ENCODE peak calls at places on chromosomes 16 and 17, in six cellular contexts. O, X, H, K, R and S are unnamed samples.

GRCh38 chr16:84897911-84898377 is 78.2 kb downstream of the CRISPLD2 start:
- DNase-seq in H (no peak), R (no peak), K (no peak), O (no peak), X (no peak), S (no peak)

GRCh38 chr17:61833536-61834203 is 29.7 kb downstream of the BRIP1 start:
- DNase-seq in R (no peak), O (no peak), K (no peak), H (no peak), X (no peak), S (peak; percentile 68)

GRCh38 chr17:3794890-3795757 is 5.9 kb downstream of the ITGAE start:
- DNase-seq in H (no peak), X (no peak), K (no peak), O (no peak), R (peak; percentile 27), S (peak; percentile 16)

GRCh38 chr17:10224592-10225195 is 26.3 kb upstream of the GAS7 start:
- DNase-seq in H (no peak), R (no peak), K (no peak), O (no peak), X (no peak), S (no peak)

GRCh38 chr16:71771571-71771970 is 37.1 kb downstream of the AP1G1 start:
- DNase-seq in X (no peak), O (no peak), K (no peak), R (no peak), H (no peak), S (no peak)

GRCh38 chr16:14186007-14186953 is 115.2 kb downstream of the MRTFB start:
- DNase-seq in K (no peak), X (no peak), R (no peak), O (peak; percentile 27), H (peak; percentile 31), S (peak; percentile 84)

GRCh38 chr16:19844945-19845641 is 39.6 kb downstream of the GPRC5B start:
- DNase-seq in R (no peak), X (no peak), O (no peak), K (no peak), H (no peak), S (peak; percentile 75)

GRCh38 chr17:45914036-45914717 is 19.8 kb downstream of the MAPT start:
- DNase-seq in H (no peak), X (no peak), K (no peak), R (no peak), O (no peak), S (peak; percentile 14)

GRCh38 chr17:53655591-53655990 is 167.1 kb upstream of the KIF2B start:
- DNase-seq in X (no peak), O (no peak), R (no peak), K (no peak), H (no peak), S (no peak)

GRCh38 chr17:64339516-64340475 is 50.9 kb downstream of the PECAM1 start:
- DNase-seq in O (no peak), K (no peak), X (no peak), R (no peak), H (no peak), S (no peak)

GRCh38 chr17:9183297-9183696 is 162.0 kb downstream of the NTN1 start:
- DNase-seq in K (no peak), X (no peak), O (no peak), R (no peak), H (no peak), S (no peak)

GRCh38 chr17:34398990-34399389 is 36.0 kb upstream of the CCL1 start:
- DNase-seq in K (no peak), X (no peak), R (no peak), H (no peak), O (no peak), S (no peak)

GRCh38 chr16:89395150-89396142 is 94.9 kb downstream of the ANKRD11 start:
- DNase-seq in O (peak; percentile 79), K (peak; percentile 94), X (no peak), H (peak; percentile 87), R (no peak), S (peak; percentile 98)

DNA sequence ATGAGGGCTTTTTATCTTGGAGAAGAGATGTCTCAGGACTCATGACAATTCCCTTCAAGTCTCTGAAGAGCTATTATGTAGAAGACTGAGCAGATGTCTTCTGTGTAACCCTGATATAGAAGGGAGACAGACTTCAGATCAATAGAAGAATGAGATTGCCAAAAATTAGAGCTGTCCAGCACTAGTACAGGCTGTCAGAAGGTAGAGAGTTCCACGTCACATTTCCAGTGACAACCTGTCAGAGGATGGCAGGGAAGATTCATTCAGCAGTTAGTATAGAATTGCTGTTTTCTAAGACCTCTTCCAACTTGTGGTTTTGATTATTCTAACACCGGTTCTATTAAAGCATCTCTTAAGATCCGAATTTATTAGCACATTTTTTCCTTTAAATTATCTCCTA is 520.6 kb downstream of the RBFOX1 start:
- DNase-seq in X (no peak), H (no peak), R (no peak), K (no peak), O (no peak), S (no peak)
- H3K4me3 ChIP-seq in X (no peak overlapping the region), H (no peak overlapping the region), R (no peak overlapping the region), K (no peak overlapping the region), O (no peak overlapping the region), S (no peak overlapping the region)

GRCh38 chr17:51441431-51441830 is 181.1 kb downstream of the UTP18 start:
- DNase-seq in O (no peak), R (no peak), X (no peak), K (no peak), H (no peak), S (no peak)
- H3K9me3 ChIP-seq in O (no peaks in the 10 kb centered on the region), R (no peaks in the 10 kb centered on the region), X (no peaks in the 10 kb centered on the region), K (no peaks in the 10 kb centered on the region), H (no peaks in the 10 kb centered on the region), S (no peaks in the 10 kb centered on the region)

GRCh38 chr17:83204230-83204725 is 124.9 kb downstream of the METRNL start:
- DNase-seq in O (no peak), H (no peak), K (no peak), R (no peak), X (no peak), S (no peak)
- H3K4me1 ChIP-seq in O (peaks cover 45% of the 10 kb centered on the region), H (peaks cover 49% of the 10 kb centered on the region), K (no peaks in the 10 kb centered on the region), R (peaks cover 20% of the 10 kb centered on the region), X (peaks cover 7% of the 10 kb centered on the region), S (peaks cover 42% of the 10 kb centered on the region)

DNA sequence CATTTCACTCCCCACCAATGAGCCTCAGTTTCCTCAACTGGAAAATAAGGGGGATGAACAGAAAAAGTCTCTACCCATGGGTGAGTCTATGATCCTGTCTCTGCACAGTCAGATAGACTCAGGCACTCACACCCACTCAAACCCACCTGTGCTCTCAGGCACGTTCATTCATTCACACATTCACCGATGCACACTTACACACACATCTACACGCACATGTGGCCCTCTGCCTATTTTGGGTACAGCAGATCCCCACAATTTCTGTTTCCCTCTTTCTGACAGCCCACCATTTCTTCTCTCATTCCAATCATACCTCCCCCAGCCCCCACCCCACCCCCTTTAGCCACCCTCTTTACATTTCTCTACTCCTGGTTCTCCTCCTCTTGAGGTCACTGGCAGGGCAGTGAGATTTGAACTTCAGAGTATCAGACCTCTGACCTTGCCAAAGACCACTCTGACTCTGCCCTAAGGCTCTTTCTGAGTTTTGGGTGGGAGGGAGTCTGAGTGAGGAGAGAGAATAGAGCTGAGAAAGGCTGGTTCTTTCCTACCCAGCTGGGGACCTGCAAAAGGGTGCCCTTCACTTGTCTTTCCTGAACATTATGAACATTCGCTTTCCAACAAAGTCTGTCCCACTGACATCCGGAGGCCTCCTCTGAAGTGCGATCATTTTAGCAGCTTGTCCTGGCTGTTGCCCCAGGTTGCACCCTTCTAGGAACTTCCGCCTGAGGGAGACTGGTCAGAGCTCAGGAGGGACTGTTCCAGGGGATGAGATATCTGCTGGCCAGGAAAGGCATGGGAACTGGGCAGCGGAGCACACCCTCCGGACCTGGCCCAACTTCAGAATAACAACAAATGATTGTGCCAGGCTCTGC is 10.1 kb upstream of the COL1A1 start:
- DNase-seq in R (no peak), X (no peak), O (no peak), K (peak; percentile 24), H (no peak), S (peak; percentile 32)
- H3K4me3 ChIP-seq in R (no peak overlapping the region), X (no peak overlapping the region), O (no peak overlapping the region), K (no peak overlapping the region), H (no peak overlapping the region), S (peak overlapping the region; percentile 74)

GRCh38 chr16:10356870-10357842 is 28.7 kb upstream of the ATF7IP2 start:
- DNase-seq in X (no peak), K (no peak), R (no peak), O (no peak), H (no peak), S (no peak)

GRCh38 chr16:10367616-10368188 is 18.2 kb upstream of the ATF7IP2 start:
- DNase-seq in R (no peak), H (no peak), K (no peak), X (no peak), O (no peak), S (no peak)

DNA sequence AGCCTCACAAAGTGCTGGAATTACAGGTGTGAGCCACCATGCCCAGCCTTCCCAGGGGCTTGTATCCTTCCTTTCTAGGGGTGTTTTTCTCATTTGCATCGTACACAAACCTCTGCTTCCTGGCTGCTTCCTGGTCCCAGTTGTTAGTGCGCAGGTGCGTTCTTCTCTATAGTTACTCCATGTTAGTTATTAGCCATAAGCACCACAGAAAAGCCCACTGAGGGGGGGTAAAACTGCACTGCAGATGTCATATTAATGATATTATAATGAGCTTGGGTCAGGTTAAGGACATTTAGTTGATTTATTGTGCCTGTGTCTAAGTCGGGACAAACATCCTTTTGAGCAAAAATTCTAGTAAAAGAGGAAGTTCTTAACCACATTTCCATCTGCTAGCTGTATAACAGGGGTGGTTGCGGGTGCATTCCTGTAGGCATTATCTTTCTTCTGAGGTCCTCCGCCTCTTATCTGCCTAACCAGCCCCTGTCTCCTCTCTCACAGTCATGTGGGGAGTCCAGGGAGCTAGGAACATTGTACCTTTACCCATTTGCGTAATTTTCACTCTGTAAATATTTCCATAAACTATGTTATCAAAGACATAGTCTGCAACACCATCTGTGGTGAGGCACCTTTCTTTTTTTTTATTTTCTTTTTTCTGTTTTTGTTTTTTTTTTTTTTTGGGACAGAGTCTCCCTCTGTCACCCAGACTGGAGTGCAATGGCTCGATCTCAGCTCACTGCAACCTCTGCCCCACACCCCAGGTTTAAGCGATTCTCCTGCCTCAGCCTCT is 23.6 kb upstream of the ATF7IP2 start:
- DNase-seq in R (peak; percentile 31), X (no peak), O (no peak), K (no peak), H (no peak), S (no peak)
- H3K9me3 ChIP-seq in R (no peaks in the 10 kb centered on the region), X (no peaks in the 10 kb centered on the region), O (no peaks in the 10 kb centered on the region), K (no peaks in the 10 kb centered on the region), H (no peaks in the 10 kb centered on the region), S (no peaks in the 10 kb centered on the region)